ENCODE peak calls at places on chromosomes 4 and X, in six cellular contexts. F, S, I, T, O and R are unnamed samples.
A peak's percentile ranks its signal among the peaks of the same experiment; 100 is the strongest.

GRCh38 chrX:146921204-146921603 is 106.7 kb upstream of the CXorf51A start:
- DNase-seq in F (no peak), S (no peak), I (no peak), T (no peak), O (no peak), R (no peak)

GRCh38 chr4:112852586-112852985 is 196.9 kb upstream of the ANK2 start:
- DNase-seq in F (no peak), S (no peak), I (no peak), T (no peak), O (no peak), R (no peak)

GRCh38 chr4:109701566-109702399 is 1.5 kb downstream of the CASP6 start:
- DNase-seq in F (no peak), S (no peak), I (peak; percentile 5), T (peak; percentile 18), O (no peak), R (peak; percentile 5)

GRCh38 chr4:147157860-147158701 is 212.4 kb upstream of the TTC29 start:
- DNase-seq in F (no peak), S (no peak), I (no peak), T (peak; percentile 33), O (no peak), R (peak; percentile 72)

GRCh38 chrX:29295987-29296680 is 708.9 kb downstream of the IL1RAPL1 start:
- DNase-seq in F (no peak), S (no peak), I (no peak), T (no peak), O (no peak), R (no peak)

GRCh38 chr4:13998850-13999249 is 371.3 kb upstream of the BOD1L1 start:
- DNase-seq in F (no peak), S (no peak), I (no peak), T (no peak), O (no peak), R (no peak)

GRCh38 chr4:66769436-66769835 is 775.9 kb downstream of the CENPC start:
- DNase-seq in F (no peak), S (no peak), I (no peak), T (no peak), O (no peak), R (no peak)

GRCh38 chrX:153700967-153701366 is 13.2 kb downstream of the SLC6A8 start:
- DNase-seq in F (no peak), S (no peak), I (no peak), T (no peak), O (no peak), R (no peak)

GRCh38 chrX:41661366-41662095 is 27.2 kb upstream of the GPR34 start:
- DNase-seq in F (no peak), S (no peak), I (no peak), T (no peak), O (no peak), R (no peak)

GRCh38 chr4:26936284-26937065 is 75.8 kb downstream of the STIM2 start:
- DNase-seq in F (no peak), S (no peak), I (peak; percentile 17), T (no peak), O (no peak), R (no peak)

GRCh38 chr4:162849922-162850321 is 316.8 kb downstream of the NAF1 start:
- DNase-seq in F (no peak), S (no peak), I (peak; percentile 14), T (no peak), O (no peak), R (no peak)

GRCh38 chr4:142960867-142961644 is 115.0 kb upstream of the INPP4B start:
- DNase-seq in F (no peak), S (no peak), I (no peak), T (no peak), O (no peak), R (no peak)

GRCh38 chrX:125507119-125507518 is 187.4 kb downstream of the TEX13C start:
- DNase-seq in F (no peak), S (no peak), I (peak; percentile 67), T (no peak), O (no peak), R (no peak)

GRCh38 chr4:8336412-8337075 is 67.0 kb downstream of the HTRA3 start:
- DNase-seq in F (no peak), S (no peak), I (peak; percentile 92), T (no peak), O (no peak), R (no peak)

GRCh38 chrX:31349515-31349914 is 277.7 kb upstream of the FTHL17 start:
- DNase-seq in F (no peak), S (no peak), I (no peak), T (no peak), O (no peak), R (no peak)

GRCh38 chr4:4810365-4810764 is 49.1 kb upstream of the MSX1 start:
- DNase-seq in F (no peak), S (no peak), I (no peak), T (no peak), O (no peak), R (peak; percentile 46)

GRCh38 chrX:12489341-12489740 is 301.9 kb upstream of the PRPS2 start:
- DNase-seq in F (no peak), S (no peak), I (no peak), T (no peak), O (no peak), R (no peak)

GRCh38 chr4:107380836-107381438 is 339.1 kb downstream of the PAPSS1 start:
- DNase-seq in F (no peak), S (no peak), I (no peak), T (no peak), O (no peak), R (no peak)
- TF ChIP-seq CTCF in F (peak; percentile 46), S (peak; percentile 37), I (no peak), T (no peak), O (no peak), R (no peak)

DNA sequence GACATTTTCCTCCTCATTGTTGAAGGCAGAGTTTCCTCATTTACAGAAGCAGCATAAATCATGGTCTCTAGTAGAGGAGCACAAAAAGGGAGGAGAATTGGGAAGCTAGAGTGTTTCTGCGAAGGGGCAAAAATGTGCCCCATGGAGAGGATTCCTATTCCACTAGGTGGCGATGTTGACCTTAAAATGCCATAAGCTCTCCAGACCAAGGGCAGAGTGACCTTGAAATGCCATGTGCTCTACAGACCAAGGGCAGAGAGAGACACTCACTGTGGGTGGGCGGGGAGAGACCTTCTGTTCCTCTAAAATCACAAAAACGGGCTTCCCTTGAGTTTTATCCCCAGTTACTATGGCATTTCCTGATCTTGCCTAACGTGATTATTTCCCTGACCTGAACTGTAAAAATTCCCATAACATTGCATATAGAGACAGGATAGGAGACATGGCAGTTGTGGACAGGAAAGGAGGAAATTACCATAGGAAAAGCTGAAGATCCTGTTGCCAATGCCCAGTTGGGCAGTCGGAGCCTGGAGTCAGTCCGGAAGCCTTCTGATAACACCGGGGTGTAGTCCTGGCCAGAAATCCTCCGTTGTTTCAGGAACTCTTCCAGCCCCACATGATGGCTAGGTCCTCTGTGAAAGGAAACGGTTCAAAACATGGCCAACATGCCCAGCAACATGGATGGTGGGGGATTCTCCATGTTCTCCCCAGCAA is 567.7 kb downstream of the MAGEB5 start:
- DNase-seq in F (no peak), S (peak; percentile 10), I (peak; percentile 44), T (no peak), O (peak; percentile 29), R (peak; percentile 27)
- TF ChIP-seq CTCF in F (no peak), S (peak; percentile 57), I (peak; percentile 49), T (peak; percentile 55), O (peak; percentile 36), R (peak; percentile 47)

GRCh38 chr4:139861471-139861870 is 195.9 kb downstream of the MGST2 start:
- DNase-seq in F (no peak), S (no peak), I (no peak), T (no peak), O (no peak), R (no peak)
- TF ChIP-seq CTCF in F (no peak), S (no peak), I (no peak), T (peak; percentile 13), O (no peak), R (no peak)

GRCh38 chr4:69025191-69025998 is 70.9 kb upstream of the UGT2B7 start:
- DNase-seq in F (no peak), S (no peak), I (peak; percentile 23), T (peak; percentile 9), O (peak; percentile 2), R (peak; percentile 7)
- TF ChIP-seq CTCF in F (no peak), S (no peak), I (peak; percentile 13), T (peak; percentile 55), O (no peak), R (peak; percentile 44)